ENCODE peak calls at places on chromosomes 11 and 22, in four cellular contexts. H, G, W and Y are unnamed samples.

GRCh38 chr11:70517996-70518907 is 119.9 kb downstream of the CTTN start:
- DNase-seq in H (no peak), G (no peak), W (peak), Y (no peak)

GRCh38 chr11:70545626-70545945 is 147.3 kb downstream of the CTTN start:
- DNase-seq in H (no peak), G (no peak), W (peak), Y (no peak)

GRCh38 chr22:46654426-46654825 is 34.2 kb downstream of the GRAMD4 start:
- DNase-seq in H (no peak), G (no peak), W (no peak), Y (no peak)

GRCh38 chr11:19311306-19312030 is 70.7 kb upstream of the E2F8 start:
- DNase-seq in H (peak), G (peak), W (peak), Y (peak)

GRCh38 chr11:93193721-93194120 is 4.1 kb downstream of the SLC36A4 start:
- DNase-seq in H (no peak), G (no peak), W (no peak), Y (no peak)

GRCh38 chr11:119615003-119615878 is 113.8 kb downstream of the NECTIN1 start:
- DNase-seq in H (no peak), G (peak), W (peak), Y (peak)

GRCh38 chr11:116910378-116910777 is 73.0 kb upstream of the APOA1 start:
- DNase-seq in H (no peak), G (no peak), W (no peak), Y (no peak)

GRCh38 chr11:115464269-115464668 is 39.9 kb downstream of the CADM1 start:
- DNase-seq in H (no peak), G (no peak), W (no peak), Y (no peak)

GRCh38 chr11:4826425-4826824 is 5.3 kb downstream of the OR51F2 start:
- DNase-seq in H (no peak), G (peak), W (no peak), Y (no peak)

GRCh38 chr11:37788141-37788877 is 1190.3 kb upstream of the RAG2 start:
- DNase-seq in H (no peak), G (no peak), W (no peak), Y (no peak)

GRCh38 chr11:1393038-1393710 is 3.4 kb downstream of the BRSK2 start:
- DNase-seq in H (no peak), G (no peak), W (no peak), Y (no peak)
- H3K27ac ChIP-seq in H (no peak), G (no peak), W (no peak), Y (no peak)

GRCh38 chr22:17918840-17919239 is 105.5 kb downstream of the MICAL3 start:
- DNase-seq in H (no peak), G (no peak), W (no peak), Y (no peak)
- H3K27ac ChIP-seq in H (no peak), G (peak), W (peak), Y (peak)

GRCh38 chr22:37521236-37521739 is 2.1 kb upstream of the CARD10 start:
- DNase-seq in H (no peak), G (no peak), W (no peak), Y (no peak)

GRCh38 chr22:37526376-37526775 is 7.2 kb upstream of the CARD10 start:
- DNase-seq in H (no peak), G (no peak), W (peak), Y (no peak)

GRCh38 chr22:37520754-37521153 is 1.5 kb upstream of the CARD10 start:
- DNase-seq in H (no peak), G (no peak), W (no peak), Y (no peak)

GRCh38 chr22:37525746-37526350 is 6.6 kb upstream of the CARD10 start:
- DNase-seq in H (no peak), G (no peak), W (no peak), Y (no peak)

GRCh38 chr22:37525073-37525745 is 6.0 kb upstream of the CARD10 start:
- DNase-seq in H (no peak), G (no peak), W (no peak), Y (peak)
- H3K27ac ChIP-seq in H (no peak), G (no peak), W (no peak), Y (no peak)

GRCh38 chr11:76857776-76858461 is 2.8 kb upstream of the ACER3 start:
- DNase-seq in H (no peak), G (no peak), W (no peak), Y (no peak)
- H3K27ac ChIP-seq in H (no peak), G (no peak), W (no peak), Y (no peak)